ENCODE peak calls at places on chromosomes 7 and 10, in four cellular contexts. H is NCI-H748 treated with DMSO at 0.1 percent for 48 hours, D is GM23338, N is germinal center. M is an unnamed sample.

GRCh38 chr7:115097175-115097671 is 175.3 kb downstream of the MDFIC start:
- DNase-seq in H (no peak), D (peak), N (no peak), M (no peak)

GRCh38 chr10:124561206-124561605 is 99.6 kb downstream of the LHPP start:
- DNase-seq in H (no peak), D (no peak), N (no peak), M (no peak)

GRCh38 chr10:123564631-123565030 is 101.5 kb upstream of the GPR26 start:
- DNase-seq in H (no peak), D (no peak), N (no peak), M (no peak)

GRCh38 chr7:82985144-82985802 is 177.4 kb downstream of the PCLO start:
- DNase-seq in H (no peak), D (no peak), N (no peak), M (no peak)

GRCh38 chr10:118339096-118339495 is 3.0 kb downstream of the FAM204A start:
- DNase-seq in H (no peak), D (no peak), N (no peak), M (no peak)

GRCh38 chr10:78336402-78336791 is 302.7 kb downstream of the RPS24 start:
- DNase-seq in H (no peak), D (no peak), N (no peak), M (no peak)

GRCh38 chr10:127266431-127266830 is 70.0 kb upstream of the INSYN2A start:
- DNase-seq in H (no peak), D (no peak), N (no peak), M (no peak)

GRCh38 chr7:134613623-134614347 is 32.9 kb upstream of the BPGM start:
- DNase-seq in H (no peak), D (no peak), N (no peak), M (no peak)

GRCh38 chr10:71860243-71861029 is 9.4 kb upstream of the PSAP start:
- DNase-seq in H (no peak), D (peak), N (no peak), M (no peak)

GRCh38 chr10:19505320-19506092 is 310.7 kb upstream of the PLXDC2 start:
- DNase-seq in H (no peak), D (no peak), N (no peak), M (no peak)

GRCh38 chr10:131760416-131761166 is 140.2 kb upstream of the PPP2R2D start:
- DNase-seq in H (peak), D (peak), N (no peak), M (no peak)

GRCh38 chr7:34277801-34278195 is 372.5 kb downstream of the BMPER start:
- DNase-seq in H (no peak), D (no peak), N (no peak), M (no peak)

M was measured in effector CD4-positive, alpha-beta T cell.